ENCODE peak calls at places on chromosome 4, in seven cellular contexts. One of them, this sample, is unnamed.

GRCh38 chr4:110175634-110176033 is 22.8 kb downstream of the ELOVL6 start:
- DNase-seq in esophagus muscularis mucosa: no peak
- DNase-seq in stomach: no peak
- DNase-seq in prostate gland: no peak
- DNase-seq in sigmoid colon: no peak
- DNase-seq in K562: no peak
- DNase-seq in transverse colon: no peak
- DNase-seq in this sample: no peak

GRCh38 chr4:185470503-185471195 is 884 bp downstream of the CCDC110 start:
- DNase-seq in prostate gland: peak
- DNase-seq in transverse colon: peak
- DNase-seq in sigmoid colon: peak
- DNase-seq in esophagus muscularis mucosa: no peak
- DNase-seq in K562: peak
- DNase-seq in stomach: peak
- DNase-seq in this sample: peak

GRCh38 chr4:71004281-71004851 is 10.9 kb downstream of the DCK start:
- DNase-seq in transverse colon: peak
- DNase-seq in K562: no peak
- DNase-seq in esophagus muscularis mucosa: no peak
- DNase-seq in prostate gland: no peak
- DNase-seq in stomach: no peak
- DNase-seq in sigmoid colon: no peak
- DNase-seq in this sample: peak

GRCh38 chr4:128974203-128974602 is 119.1 kb downstream of the SCLT1 start:
- DNase-seq in sigmoid colon: no peak
- DNase-seq in prostate gland: no peak
- DNase-seq in stomach: no peak
- DNase-seq in esophagus muscularis mucosa: no peak
- DNase-seq in K562: no peak
- DNase-seq in transverse colon: no peak
- DNase-seq in this sample: no peak

GRCh38 chr4:77734928-77735327 is 84.2 kb downstream of the CNOT6L start:
- DNase-seq in prostate gland: no peak
- DNase-seq in sigmoid colon: no peak
- DNase-seq in esophagus muscularis mucosa: no peak
- DNase-seq in K562: peak
- DNase-seq in transverse colon: peak
- DNase-seq in stomach: no peak
- DNase-seq in this sample: no peak

GRCh38 chr4:179095585-179096228 is 1653.5 kb upstream of the AGA start:
- DNase-seq in stomach: no peak
- DNase-seq in prostate gland: no peak
- DNase-seq in esophagus muscularis mucosa: no peak
- DNase-seq in transverse colon: no peak
- DNase-seq in sigmoid colon: no peak
- DNase-seq in K562: no peak
- DNase-seq in this sample: no peak

GRCh38 chr4:159248383-159249178 is 145.7 kb downstream of the RAPGEF2 start:
- DNase-seq in transverse colon: no peak
- DNase-seq in K562: no peak
- DNase-seq in esophagus muscularis mucosa: no peak
- DNase-seq in prostate gland: no peak
- DNase-seq in stomach: no peak
- DNase-seq in sigmoid colon: no peak
- DNase-seq in this sample: no peak

GRCh38 chr4:7189475-7190277 is 2.7 kb upstream of the SORCS2 start:
- DNase-seq in esophagus muscularis mucosa: no peak
- DNase-seq in K562: no peak
- DNase-seq in prostate gland: no peak
- DNase-seq in stomach: no peak
- DNase-seq in transverse colon: no peak
- DNase-seq in sigmoid colon: peak
- DNase-seq in this sample: no peak

GRCh38 chr4:163923092-163923491 is 428.6 kb downstream of the TMA16 start:
- DNase-seq in K562: no peak
- DNase-seq in prostate gland: no peak
- DNase-seq in sigmoid colon: no peak
- DNase-seq in stomach: no peak
- DNase-seq in esophagus muscularis mucosa: no peak
- DNase-seq in transverse colon: no peak
- DNase-seq in this sample: no peak

GRCh38 chr4:92182006-92182735 is 121.6 kb upstream of the GRID2 start:
- DNase-seq in K562: no peak
- DNase-seq in sigmoid colon: peak
- DNase-seq in transverse colon: no peak
- DNase-seq in prostate gland: no peak
- DNase-seq in esophagus muscularis mucosa: no peak
- DNase-seq in stomach: no peak
- DNase-seq in this sample: peak

GRCh38 chr4:4289930-4290850 is at the start of the genes LYAR and ZBTB49:
- DNase-seq in stomach: peak
- DNase-seq in K562: peak
- DNase-seq in prostate gland: peak
- DNase-seq in sigmoid colon: peak
- DNase-seq in transverse colon: peak
- DNase-seq in esophagus muscularis mucosa: peak
- DNase-seq in this sample: peak
- TF ChIP-seq CTCF in stomach: no peak
- TF ChIP-seq CTCF in K562: no peak
- TF ChIP-seq CTCF in prostate gland: no peak
- TF ChIP-seq CTCF in sigmoid colon: no peak
- TF ChIP-seq CTCF in transverse colon: no peak
- TF ChIP-seq CTCF in esophagus muscularis mucosa: no peak
- TF ChIP-seq CTCF in this sample: no peak

GRCh38 chr4:139901516-139902327 is 236.1 kb downstream of the MGST2 start:
- DNase-seq in transverse colon: no peak
- DNase-seq in sigmoid colon: no peak
- DNase-seq in K562: no peak
- DNase-seq in esophagus muscularis mucosa: no peak
- DNase-seq in stomach: no peak
- DNase-seq in prostate gland: peak
- DNase-seq in this sample: no peak
- H3K4me3 ChIP-seq in transverse colon: peak
- H3K4me3 ChIP-seq in sigmoid colon: peak
- H3K4me3 ChIP-seq in K562: no peak
- H3K4me3 ChIP-seq in esophagus muscularis mucosa: peak
- H3K4me3 ChIP-seq in stomach: peak
- H3K4me3 ChIP-seq in prostate gland: peak
- H3K4me3 ChIP-seq in this sample: peak

DNA sequence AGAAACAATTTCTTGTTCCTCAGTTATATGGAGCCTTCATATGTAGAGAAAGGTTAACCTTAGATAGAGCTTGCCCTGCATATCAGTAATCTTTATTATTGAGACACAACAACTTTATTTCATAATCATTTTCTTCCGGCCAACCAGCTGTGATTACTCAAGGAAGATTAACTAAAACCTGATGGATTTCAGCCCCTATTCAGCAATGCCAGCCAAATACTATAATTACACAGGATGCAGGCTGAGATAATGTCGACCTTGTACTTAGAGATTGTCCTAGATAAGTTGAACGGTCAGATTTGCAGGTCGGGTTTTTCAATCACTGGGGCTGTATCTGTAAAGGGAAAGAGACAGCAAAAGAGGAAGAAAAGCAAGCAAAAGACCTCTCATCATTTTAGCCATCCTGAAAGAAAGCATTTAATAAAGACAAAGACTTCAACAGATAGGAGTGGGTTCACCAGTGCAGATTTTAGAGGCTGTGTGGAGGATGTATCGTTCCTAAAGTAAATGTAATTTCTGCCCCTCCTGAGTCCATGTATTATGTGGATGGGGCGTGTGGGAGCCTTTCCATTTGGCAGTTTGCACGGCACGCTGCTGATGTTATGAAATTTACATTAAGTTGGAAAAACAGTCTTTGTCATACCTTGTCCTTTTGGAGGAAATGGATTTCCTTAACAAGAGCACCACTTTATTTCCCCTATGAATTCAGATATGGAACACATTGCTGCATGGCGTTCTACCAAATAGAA is 496.6 kb downstream of the SPRY1 start:
- DNase-seq in sigmoid colon: no peak
- DNase-seq in K562: no peak
- DNase-seq in transverse colon: no peak
- DNase-seq in esophagus muscularis mucosa: no peak
- DNase-seq in stomach: no peak
- DNase-seq in prostate gland: no peak
- DNase-seq in this sample: no peak
- TF ChIP-seq POLR2AphosphoS5 in sigmoid colon: peak
- TF ChIP-seq POLR2AphosphoS5 in K562: no peak
- TF ChIP-seq POLR2AphosphoS5 in transverse colon: peak
- TF ChIP-seq POLR2AphosphoS5 in esophagus muscularis mucosa: no peak
- TF ChIP-seq POLR2AphosphoS5 in stomach: peak
- TF ChIP-seq POLR2AphosphoS5 in prostate gland: no peak
- TF ChIP-seq POLR2AphosphoS5 in this sample: no peak

DNA sequence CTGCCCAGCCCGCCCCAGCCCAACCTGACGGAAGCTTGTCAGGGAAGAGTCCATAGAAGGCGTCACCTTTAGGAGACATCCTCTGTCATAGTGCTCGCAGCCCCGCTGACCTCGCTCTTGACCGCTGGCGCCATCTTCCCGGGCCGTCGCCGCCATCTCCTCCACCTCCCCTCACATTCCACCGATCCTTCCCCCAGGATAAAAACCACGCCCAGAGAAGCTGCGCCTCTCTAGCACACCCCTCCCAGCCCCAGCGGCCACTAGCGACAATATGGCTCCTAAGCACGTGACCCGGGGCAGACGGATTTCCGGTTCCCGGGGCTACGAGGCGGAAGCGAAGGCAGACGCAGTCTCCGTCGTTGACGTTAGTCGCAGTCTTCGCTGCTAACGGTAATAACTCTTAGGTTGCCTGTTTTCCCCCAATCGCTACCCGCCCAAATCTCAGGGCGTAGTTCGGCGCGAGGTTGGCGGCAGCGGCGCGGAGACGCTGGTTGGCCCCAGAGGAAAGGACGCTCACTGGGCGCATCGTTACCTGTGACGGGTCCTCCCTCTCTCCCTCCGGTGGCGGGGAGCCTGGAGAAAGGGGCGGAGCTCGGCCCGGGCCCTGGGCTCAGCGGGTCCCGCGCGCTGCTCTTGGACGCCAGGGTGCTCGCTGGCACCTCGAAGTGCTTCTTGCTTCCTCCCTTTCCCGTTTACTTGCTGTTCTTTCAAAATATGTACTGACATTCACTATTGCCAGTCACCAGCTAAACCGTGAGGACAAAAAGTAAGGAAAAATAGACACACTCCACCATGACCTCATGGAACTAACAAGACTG is at the start of the genes RCHY1 and THAP6:
- DNase-seq in transverse colon: peak
- DNase-seq in prostate gland: peak
- DNase-seq in sigmoid colon: peak
- DNase-seq in K562: peak
- DNase-seq in stomach: peak
- DNase-seq in esophagus muscularis mucosa: peak
- DNase-seq in this sample: peak
- TF ChIP-seq CTCF in transverse colon: peak
- TF ChIP-seq CTCF in prostate gland: peak
- TF ChIP-seq CTCF in sigmoid colon: no peak
- TF ChIP-seq CTCF in K562: peak
- TF ChIP-seq CTCF in stomach: peak
- TF ChIP-seq CTCF in esophagus muscularis mucosa: no peak
- TF ChIP-seq CTCF in this sample: no peak

DNA sequence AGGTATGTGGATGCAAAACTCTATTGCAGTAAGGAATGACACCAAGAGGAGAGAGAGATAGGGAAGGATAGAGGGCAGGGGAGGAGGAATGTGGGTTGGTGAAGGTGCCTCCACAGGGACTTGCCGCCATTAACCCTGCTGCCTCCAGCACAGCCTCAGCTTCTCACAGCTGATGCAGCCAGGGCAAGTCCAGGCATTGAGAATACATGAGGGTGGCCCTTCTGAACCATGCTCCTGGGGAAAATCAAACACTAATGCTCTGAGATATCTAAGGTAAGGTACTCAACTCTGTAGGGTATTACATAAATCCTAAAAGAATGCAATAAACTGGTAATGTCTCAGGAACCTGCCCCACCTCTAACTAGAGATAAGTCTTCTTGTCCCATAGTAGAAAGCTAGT is 28.7 kb downstream of the UGT2B7 start:
- DNase-seq in transverse colon: no peak
- DNase-seq in K562: no peak
- DNase-seq in prostate gland: no peak
- DNase-seq in sigmoid colon: no peak
- DNase-seq in stomach: no peak
- DNase-seq in esophagus muscularis mucosa: no peak
- DNase-seq in this sample: peak
- H3K4me3 ChIP-seq in transverse colon: no peak
- H3K4me3 ChIP-seq in K562: no peak
- H3K4me3 ChIP-seq in prostate gland: no peak
- H3K4me3 ChIP-seq in sigmoid colon: no peak
- H3K4me3 ChIP-seq in stomach: no peak
- H3K4me3 ChIP-seq in esophagus muscularis mucosa: no peak
- H3K4me3 ChIP-seq in this sample: no peak

GRCh38 chr4:37981425-37981824 is 21.2 kb downstream of the PTTG2 start:
- DNase-seq in esophagus muscularis mucosa: no peak
- DNase-seq in transverse colon: no peak
- DNase-seq in sigmoid colon: no peak
- DNase-seq in K562: no peak
- DNase-seq in prostate gland: no peak
- DNase-seq in stomach: no peak
- DNase-seq in this sample: no peak

GRCh38 chr4:37976513-37976912 is 16.3 kb downstream of the PTTG2 start:
- DNase-seq in sigmoid colon: no peak
- DNase-seq in transverse colon: no peak
- DNase-seq in prostate gland: no peak
- DNase-seq in stomach: no peak
- DNase-seq in K562: no peak
- DNase-seq in esophagus muscularis mucosa: no peak
- DNase-seq in this sample: no peak

GRCh38 chr4:37978509-37978908 is 18.3 kb downstream of the PTTG2 start:
- DNase-seq in stomach: no peak
- DNase-seq in prostate gland: no peak
- DNase-seq in sigmoid colon: no peak
- DNase-seq in esophagus muscularis mucosa: no peak
- DNase-seq in transverse colon: no peak
- DNase-seq in K562: no peak
- DNase-seq in this sample: no peak

GRCh38 chr4:37976991-37977470 is 16.8 kb downstream of the PTTG2 start:
- DNase-seq in esophagus muscularis mucosa: peak
- DNase-seq in sigmoid colon: peak
- DNase-seq in prostate gland: peak
- DNase-seq in transverse colon: peak
- DNase-seq in K562: peak
- DNase-seq in stomach: peak
- DNase-seq in this sample: peak

GRCh38 chr4:37977471-37978452 is 17.6 kb downstream of the PTTG2 start:
- DNase-seq in sigmoid colon: peak
- DNase-seq in esophagus muscularis mucosa: no peak
- DNase-seq in prostate gland: peak
- DNase-seq in stomach: peak
- DNase-seq in K562: peak
- DNase-seq in transverse colon: peak
- DNase-seq in this sample: peak
- TF ChIP-seq POLR2AphosphoS5 in sigmoid colon: peak
- TF ChIP-seq POLR2AphosphoS5 in esophagus muscularis mucosa: peak
- TF ChIP-seq POLR2AphosphoS5 in prostate gland: no peak
- TF ChIP-seq POLR2AphosphoS5 in stomach: peak
- TF ChIP-seq POLR2AphosphoS5 in K562: no peak
- TF ChIP-seq POLR2AphosphoS5 in transverse colon: peak
- TF ChIP-seq POLR2AphosphoS5 in this sample: peak

GRCh38 chr4:115154826-115155225 is 41.4 kb upstream of the NDST4 start:
- DNase-seq in stomach: no peak
- DNase-seq in transverse colon: no peak
- DNase-seq in prostate gland: no peak
- DNase-seq in esophagus muscularis mucosa: no peak
- DNase-seq in K562: no peak
- DNase-seq in sigmoid colon: no peak
- DNase-seq in this sample: no peak
- TF ChIP-seq CTCF in stomach: no peak
- TF ChIP-seq CTCF in transverse colon: no peak
- TF ChIP-seq CTCF in prostate gland: no peak
- TF ChIP-seq CTCF in esophagus muscularis mucosa: no peak
- TF ChIP-seq CTCF in K562: no peak
- TF ChIP-seq CTCF in sigmoid colon: no peak
- TF ChIP-seq CTCF in this sample: no peak